ENCODE peak calls at places on chromosomes 16 and 17, in nine cellular contexts. One of them, this sample, is unnamed.

GRCh38 chr17:32503251-32504165 is 16.7 kb downstream of the CDK5R1 start:
- DNase-seq in DMS153: no peak
- DNase-seq in NCI-H510A: no peak
- DNase-seq in fibroblast of the aortic adventitia: no peak
- DNase-seq in HEK293T: no peak
- DNase-seq in HFFc6: peak; percentile 20
- DNase-seq in stimulated activated CD4-positive, alpha-beta T cell treated with anti-CD3 and anti-CD28 coated beads, Interleukin-4, amount 100 ng/mL, for 24 hours: peak; percentile 49
- DNase-seq in left kidney: peak; percentile 41
- DNase-seq in SW 1271: no peak
- DNase-seq in this sample: no peak

GRCh38 chr16:58022601-58023371 is 2.8 kb upstream of the MMP15 start:
- DNase-seq in DMS153: peak; percentile 64
- DNase-seq in NCI-H510A: peak; percentile 56
- DNase-seq in fibroblast of the aortic adventitia: peak; percentile 72
- DNase-seq in HEK293T: no peak
- DNase-seq in HFFc6: peak; percentile 62
- DNase-seq in stimulated activated CD4-positive, alpha-beta T cell treated with anti-CD3 and anti-CD28 coated beads, Interleukin-4, amount 100 ng/mL, for 24 hours: no peak
- DNase-seq in left kidney: peak; percentile 42
- DNase-seq in SW 1271: no peak
- DNase-seq in this sample: no peak

GRCh38 chr17:66190738-66191606 is 961 bp downstream of the CEP112 start:
- DNase-seq in DMS153: no peak
- DNase-seq in NCI-H510A: no peak
- DNase-seq in fibroblast of the aortic adventitia: peak; percentile 81
- DNase-seq in HEK293T: peak; percentile 12
- DNase-seq in HFFc6: peak; percentile 24
- DNase-seq in stimulated activated CD4-positive, alpha-beta T cell treated with anti-CD3 and anti-CD28 coated beads, Interleukin-4, amount 100 ng/mL, for 24 hours: no peak
- DNase-seq in left kidney: peak; percentile 38
- DNase-seq in SW 1271: no peak
- DNase-seq in this sample: no peak

GRCh38 chr16:27972500-27972899 is 91.0 kb downstream of the GSG1L start:
- DNase-seq in DMS153: peak; percentile 56
- DNase-seq in NCI-H510A: peak; percentile 41
- DNase-seq in fibroblast of the aortic adventitia: peak; percentile 20
- DNase-seq in HEK293T: peak; percentile 46
- DNase-seq in HFFc6: peak; percentile 1
- DNase-seq in stimulated activated CD4-positive, alpha-beta T cell treated with anti-CD3 and anti-CD28 coated beads, Interleukin-4, amount 100 ng/mL, for 24 hours: peak; percentile 46
- DNase-seq in left kidney: peak; percentile 63
- DNase-seq in SW 1271: no peak
- DNase-seq in this sample: peak; percentile 90

GRCh38 chr17:28327031-28327607 is 8.1 kb downstream of the TMEM97 start:
- DNase-seq in DMS153: no peak
- DNase-seq in NCI-H510A: no peak
- DNase-seq in fibroblast of the aortic adventitia: no peak
- DNase-seq in HEK293T: no peak
- DNase-seq in HFFc6: no peak
- DNase-seq in stimulated activated CD4-positive, alpha-beta T cell treated with anti-CD3 and anti-CD28 coated beads, Interleukin-4, amount 100 ng/mL, for 24 hours: peak; percentile 42
- DNase-seq in left kidney: no peak
- DNase-seq in SW 1271: no peak
- DNase-seq in this sample: no peak

GRCh38 chr16:278863-279366 is 1.5 kb upstream of the ARHGDIG start:
- DNase-seq in DMS153: peak; percentile 72
- DNase-seq in NCI-H510A: peak; percentile 49
- DNase-seq in fibroblast of the aortic adventitia: peak; percentile 13
- DNase-seq in HEK293T: no peak
- DNase-seq in HFFc6: peak; percentile 22
- DNase-seq in stimulated activated CD4-positive, alpha-beta T cell treated with anti-CD3 and anti-CD28 coated beads, Interleukin-4, amount 100 ng/mL, for 24 hours: peak; percentile 19
- DNase-seq in left kidney: peak; percentile 63
- DNase-seq in SW 1271: no peak
- DNase-seq in this sample: peak; percentile 75

GRCh38 chr16:46620265-46621005 is 744 bp downstream of the SHCBP1 start:
- DNase-seq in DMS153: no peak
- DNase-seq in NCI-H510A: no peak
- DNase-seq in fibroblast of the aortic adventitia: no peak
- DNase-seq in HEK293T: no peak
- DNase-seq in HFFc6: peak; percentile 13
- DNase-seq in stimulated activated CD4-positive, alpha-beta T cell treated with anti-CD3 and anti-CD28 coated beads, Interleukin-4, amount 100 ng/mL, for 24 hours: no peak
- DNase-seq in left kidney: no peak
- DNase-seq in SW 1271: no peak
- DNase-seq in this sample: peak; percentile 86

GRCh38 chr17:48597775-48598631 is 4.4 kb upstream of the HOXB5 start:
- DNase-seq in DMS153: peak; percentile 54
- DNase-seq in NCI-H510A: peak; percentile 70
- DNase-seq in fibroblast of the aortic adventitia: peak; percentile 65
- DNase-seq in HEK293T: peak; percentile 70
- DNase-seq in HFFc6: no peak
- DNase-seq in stimulated activated CD4-positive, alpha-beta T cell treated with anti-CD3 and anti-CD28 coated beads, Interleukin-4, amount 100 ng/mL, for 24 hours: no peak
- DNase-seq in left kidney: peak; percentile 89
- DNase-seq in SW 1271: no peak
- DNase-seq in this sample: no peak

GRCh38 chr16:84464116-84464515 is 40.3 kb downstream of the MEAK7 start:
- DNase-seq in DMS153: no peak
- DNase-seq in NCI-H510A: no peak
- DNase-seq in fibroblast of the aortic adventitia: no peak
- DNase-seq in HEK293T: no peak
- DNase-seq in HFFc6: no peak
- DNase-seq in stimulated activated CD4-positive, alpha-beta T cell treated with anti-CD3 and anti-CD28 coated beads, Interleukin-4, amount 100 ng/mL, for 24 hours: no peak
- DNase-seq in left kidney: no peak
- DNase-seq in SW 1271: no peak
- DNase-seq in this sample: no peak

GRCh38 chr17:39605492-39606433 is 2.0 kb downstream of the NEUROD2 start:
- DNase-seq in DMS153: no peak
- DNase-seq in NCI-H510A: no peak
- DNase-seq in fibroblast of the aortic adventitia: peak; percentile 6
- DNase-seq in HEK293T: no peak
- DNase-seq in HFFc6: no peak
- DNase-seq in stimulated activated CD4-positive, alpha-beta T cell treated with anti-CD3 and anti-CD28 coated beads, Interleukin-4, amount 100 ng/mL, for 24 hours: no peak
- DNase-seq in left kidney: no peak
- DNase-seq in SW 1271: no peak
- DNase-seq in this sample: peak; percentile 65

GRCh38 chr16:56939801-56940200 is 7.9 kb downstream of the HERPUD1 start:
- DNase-seq in DMS153: no peak
- DNase-seq in NCI-H510A: peak; percentile 57
- DNase-seq in fibroblast of the aortic adventitia: no peak
- DNase-seq in HEK293T: no peak
- DNase-seq in HFFc6: no peak
- DNase-seq in stimulated activated CD4-positive, alpha-beta T cell treated with anti-CD3 and anti-CD28 coated beads, Interleukin-4, amount 100 ng/mL, for 24 hours: no peak
- DNase-seq in left kidney: no peak
- DNase-seq in SW 1271: no peak
- DNase-seq in this sample: no peak

This sample was measured in Karpas-422.